ENCODE peak calls at places on chromosomes 4 and X, in seven cellular contexts. A, F, Y, N, T, L and G are unnamed samples.

GRCh38 chrX:47180346-47180745 is 13.3 kb upstream of the UBA1 start:
- DNase-seq in A (no peak), F (no peak), Y (no peak), N (no peak), T (no peak), L (no peak), G (no peak)

GRCh38 chr4:15043226-15043625 is 40.9 kb downstream of the CPEB2 start:
- DNase-seq in A (no peak), F (no peak), Y (no peak), N (no peak), T (no peak), L (no peak), G (no peak)

GRCh38 chr4:2694691-2695090 is 61.4 kb downstream of the TNIP2 start:
- DNase-seq in A (no peak), F (no peak), Y (no peak), N (no peak), T (no peak), L (no peak), G (no peak)

GRCh38 chr4:46444318-46444717 is 54.4 kb upstream of the GABRA2 start:
- DNase-seq in A (no peak), F (no peak), Y (no peak), N (no peak), T (no peak), L (no peak), G (no peak)

GRCh38 chr4:124329134-124329533 is 383.4 kb downstream of the ANKRD50 start:
- DNase-seq in A (no peak), F (no peak), Y (no peak), N (no peak), T (no peak), L (no peak), G (no peak)

GRCh38 chrX:153779891-153780677 is 757 bp upstream of the SRPK3 start:
- DNase-seq in A (no peak), F (no peak), Y (no peak), N (no peak), T (no peak), L (no peak), G (no peak)

GRCh38 chr4:118758293-118758692 is 73.1 kb downstream of the METTL14 start:
- DNase-seq in A (no peak), F (no peak), Y (no peak), N (no peak), T (no peak), L (no peak), G (no peak)

GRCh38 chr4:84644087-84644486 is 61.2 kb downstream of the CDS1 start:
- DNase-seq in A (no peak), F (no peak), Y (no peak), N (no peak), T (no peak), L (no peak), G (no peak)

GRCh38 chr4:24794916-24795665 is at the start of gene SOD3:
- DNase-seq in A (no peak), F (peak), Y (peak), N (no peak), T (no peak), L (peak), G (peak)

GRCh38 chr4:52017809-52018208 is 2.4 kb downstream of the LRRC66 start:
- DNase-seq in A (no peak), F (no peak), Y (no peak), N (no peak), T (no peak), L (no peak), G (no peak)

GRCh38 chrX:151816914-151817313 is 82.4 kb downstream of the CNGA2 start:
- DNase-seq in A (no peak), F (no peak), Y (no peak), N (no peak), T (no peak), L (no peak), G (peak)

GRCh38 chr4:159027535-159027934 is 75.3 kb upstream of the RAPGEF2 start:
- DNase-seq in A (no peak), F (no peak), Y (no peak), N (no peak), T (no peak), L (no peak), G (no peak)

GRCh38 chr4:108008721-108009120 is 19.0 kb downstream of the HADH start:
- DNase-seq in A (no peak), F (no peak), Y (no peak), N (no peak), T (no peak), L (no peak), G (peak)

GRCh38 chr4:109005523-109005922 is 242.7 kb upstream of the ETNPPL start:
- DNase-seq in A (no peak), F (no peak), Y (no peak), N (no peak), T (no peak), L (no peak), G (peak)

GRCh38 chr4:40887690-40888089 is 137.9 kb downstream of the NSUN7 start:
- DNase-seq in A (no peak), F (no peak), Y (no peak), N (no peak), T (no peak), L (no peak), G (peak)

GRCh38 chr4:52037730-52038108 is 380 bp downstream of the SGCB start:
- DNase-seq in A (peak), F (peak), Y (no peak), N (peak), T (no peak), L (peak), G (no peak)

GRCh38 chrX:17803449-17803848 is 57.6 kb downstream of the RAI2 start:
- DNase-seq in A (no peak), F (no peak), Y (no peak), N (no peak), T (no peak), L (no peak), G (no peak)

GRCh38 chrX:16867947-16868346 is 2.2 kb downstream of the RBBP7 start:
- DNase-seq in A (no peak), F (no peak), Y (no peak), N (no peak), T (no peak), L (no peak), G (no peak)

GRCh38 chr4:102843938-102844337 is 16.6 kb upstream of the UBE2D3 start:
- DNase-seq in A (no peak), F (no peak), Y (no peak), N (no peak), T (no peak), L (no peak), G (no peak)

GRCh38 chrX:107565916-107566602 is 62.3 kb upstream of the PRPS1 start:
- DNase-seq in A (no peak), F (no peak), Y (peak), N (no peak), T (no peak), L (peak), G (no peak)

GRCh38 chrX:72054776-72055495 is 76.8 kb downstream of the RTL5 start:
- DNase-seq in A (no peak), F (no peak), Y (no peak), N (no peak), T (no peak), L (peak), G (no peak)

GRCh38 chrX:121987163-121987562 is 939.8 kb downstream of the GLUD2 start:
- DNase-seq in A (no peak), F (no peak), Y (no peak), N (no peak), T (no peak), L (no peak), G (no peak)

GRCh38 chrX:44871114-44871645 is 1.8 kb upstream of the KDM6A start:
- DNase-seq in A (no peak), F (no peak), Y (peak), N (no peak), T (no peak), L (no peak), G (no peak)

GRCh38 chr4:186765138-186765537 is 41.5 kb upstream of the FAT1 start:
- DNase-seq in A (no peak), F (no peak), Y (peak), N (no peak), T (no peak), L (no peak), G (peak)